ENCODE peak calls at places on chromosome 21, in ten cellular contexts. C is stimulated activated CD4-positive, alpha-beta T cell treated with anti-CD3 and anti-CD28 coated beads, Interleukin-15, amount 100 ng/mL, for 1 hour; I is NCI-H524 treated with DMSO at 0.1 percent for 48 hours; Y is kidney tubule cell; U is heart right ventricle; A is GM18507; X is GM12892; H is NCI-H1930; B is NCI-H1417; F is RPMI7951. S is an unnamed sample.

GRCh38 chr21:41830145-41830707 is 48.9 kb downstream of the PRDM15 start:
- DNase-seq in C (no peak), I (no peak), Y (no peak), U (no peak), A (no peak), X (no peak), H (no peak), B (no peak), F (no peak), S (no peak)

GRCh38 chr21:28615276-28615675 is 377.4 kb downstream of the LTN1 start:
- DNase-seq in C (no peak), I (no peak), Y (peak; percentile 16), U (no peak), A (no peak), X (no peak), H (no peak), B (no peak), F (peak; percentile 1), S (no peak)

GRCh38 chr21:46409641-46410406 is 48.9 kb upstream of the DIP2A start:
- DNase-seq in C (no peak), I (no peak), Y (no peak), U (no peak), A (no peak), X (no peak), H (no peak), B (no peak), F (no peak), S (no peak)

GRCh38 chr21:37071561-37072238 is 1.2 kb downstream of the PIGP start:
- DNase-seq in C (no peak), I (peak; percentile 57), Y (peak; percentile 51), U (peak; percentile 17), A (no peak), X (no peak), H (no peak), B (peak; percentile 90), F (peak; percentile 71), S (peak; percentile 24)

GRCh38 chr21:42218836-42219605 is at the start of gene ABCG1:
- DNase-seq in C (peak; percentile 27), I (no peak), Y (no peak), U (no peak), A (no peak), X (peak; percentile 58), H (peak; percentile 32), B (peak; percentile 88), F (no peak), S (no peak)

GRCh38 chr21:46173573-46173972 is 10.7 kb downstream of the SPATC1L start:
- DNase-seq in C (no peak), I (no peak), Y (no peak), U (no peak), A (no peak), X (no peak), H (no peak), B (no peak), F (no peak), S (no peak)

GRCh38 chr21:45094412-45094811 is 20.0 kb downstream of the ADARB1 start:
- DNase-seq in C (no peak), I (no peak), Y (no peak), U (no peak), A (no peak), X (no peak), H (no peak), B (no peak), F (no peak), S (no peak)

GRCh38 chr21:45169682-45170081 is 95.3 kb downstream of the ADARB1 start:
- DNase-seq in C (no peak), I (no peak), Y (no peak), U (no peak), A (no peak), X (no peak), H (no peak), B (no peak), F (no peak), S (no peak)

GRCh38 chr21:42113926-42114409 is 42.9 kb downstream of the UMODL1 start:
- DNase-seq in C (no peak), I (no peak), Y (no peak), U (no peak), A (no peak), X (no peak), H (no peak), B (no peak), F (peak; percentile 81), S (no peak)

GRCh38 chr21:30839304-30839703 is 9.7 kb upstream of the KRTAP7-1 start:
- DNase-seq in C (peak; percentile 21), I (no peak), Y (peak; percentile 30), U (no peak), A (no peak), X (no peak), H (peak; percentile 0), B (peak; percentile 51), F (no peak), S (peak; percentile 41)

GRCh38 chr21:35043549-35043948 is 5.6 kb downstream of the RUNX1 start:
- DNase-seq in C (no peak), I (no peak), Y (no peak), U (no peak), A (no peak), X (no peak), H (no peak), B (no peak), F (no peak), S (no peak)

GRCh38 chr21:46399686-46400085 is 59.0 kb upstream of the DIP2A start:
- DNase-seq in C (no peak), I (no peak), Y (no peak), U (no peak), A (no peak), X (no peak), H (no peak), B (no peak), F (no peak), S (no peak)